ENCODE peak calls at places on chromosomes 4 and X, in nine cellular contexts. P, V, O, B, S, J, U, T and A are unnamed samples.

GRCh38 chr4:26059391-26060154 is 145.6 kb downstream of the SMIM20 start:
- DNase-seq in P (no peak), V (no peak), O (no peak), B (no peak), S (no peak), J (no peak), U (no peak), T (no peak), A (no peak)

GRCh38 chrX:45200741-45201234 is at the start of gene DIPK2B:
- DNase-seq in P (no peak), V (no peak), O (no peak), B (no peak), S (no peak), J (no peak), U (no peak), T (no peak), A (no peak)

GRCh38 chr4:152784490-152785195 is 4.9 kb downstream of the ARFIP1 start:
- DNase-seq in P (no peak), V (peak), O (peak), B (no peak), S (peak), J (no peak), U (no peak), T (no peak), A (no peak)

GRCh38 chr4:184416913-184417734 is 57.2 kb downstream of the IRF2 start:
- DNase-seq in P (peak), V (no peak), O (no peak), B (no peak), S (no peak), J (no peak), U (no peak), T (no peak), A (no peak)

GRCh38 chr4:54933579-54933978 is 191.8 kb downstream of the KDR start:
- DNase-seq in P (no peak), V (no peak), O (no peak), B (no peak), S (no peak), J (no peak), U (no peak), T (no peak), A (no peak)

GRCh38 chrX:19563327-19563726 is 48.0 kb upstream of the MAP3K15 start:
- DNase-seq in P (no peak), V (no peak), O (no peak), B (no peak), S (no peak), J (no peak), U (no peak), T (no peak), A (no peak)

GRCh38 chrX:320126-320783 is 1.7 kb upstream of the GTPBP6 start:
- DNase-seq in P (no peak), V (no peak), O (peak), B (no peak), S (no peak), J (no peak), U (peak), T (peak), A (no peak)

GRCh38 chrX:44903842-44904530 is 31.0 kb downstream of the KDM6A start:
- DNase-seq in P (no peak), V (no peak), O (no peak), B (no peak), S (no peak), J (no peak), U (no peak), T (no peak), A (no peak)

GRCh38 chr4:98603683-98604573 is 54.5 kb downstream of the TSPAN5 start:
- DNase-seq in P (no peak), V (peak), O (peak), B (no peak), S (no peak), J (no peak), U (no peak), T (no peak), A (no peak)

GRCh38 chrX:46502848-46503247 is 42.4 kb downstream of the ZNF674 start:
- DNase-seq in P (no peak), V (no peak), O (no peak), B (no peak), S (no peak), J (no peak), U (no peak), T (no peak), A (no peak)

GRCh38 chr4:8592366-8593267 is at the start of gene CPZ:
- DNase-seq in P (no peak), V (no peak), O (peak), B (peak), S (no peak), J (peak), U (no peak), T (peak), A (no peak)

GRCh38 chrX:9596837-9597236 is 132.0 kb downstream of the TBL1X start:
- DNase-seq in P (no peak), V (no peak), O (no peak), B (no peak), S (no peak), J (no peak), U (no peak), T (no peak), A (no peak)

GRCh38 chrX:39336709-39337294 is 535.5 kb downstream of the MID1IP1 start:
- DNase-seq in P (no peak), V (no peak), O (no peak), B (no peak), S (no peak), J (no peak), U (no peak), T (no peak), A (no peak)

GRCh38 chr4:159946983-159947645 is 844.2 kb downstream of the RAPGEF2 start:
- DNase-seq in P (no peak), V (peak), O (peak), B (no peak), S (no peak), J (no peak), U (no peak), T (peak), A (peak)

GRCh38 chrX:9928083-9928482 is 39.1 kb upstream of the CLDN34 start:
- DNase-seq in P (no peak), V (no peak), O (no peak), B (peak), S (no peak), J (peak), U (no peak), T (peak), A (no peak)

GRCh38 chr4:12679217-12679616 is 804.9 kb downstream of the RAB28 start:
- DNase-seq in P (no peak), V (no peak), O (no peak), B (no peak), S (no peak), J (no peak), U (no peak), T (no peak), A (peak)

GRCh38 chrX:47614618-47615017 is 5.0 kb downstream of the SYN1 start:
- DNase-seq in P (no peak), V (no peak), O (no peak), B (no peak), S (no peak), J (no peak), U (no peak), T (no peak), A (no peak)

GRCh38 chrX:115565888-115566287 is 4.9 kb downstream of the PLS3 start:
- DNase-seq in P (no peak), V (no peak), O (no peak), B (no peak), S (no peak), J (no peak), U (no peak), T (no peak), A (no peak)

GRCh38 chr4:173505924-173506779 is 23.9 kb downstream of the HAND2 start:
- DNase-seq in P (peak), V (peak), O (peak), B (peak), S (no peak), J (peak), U (no peak), T (peak), A (peak)

GRCh38 chr4:125368684-125369083 is 53.9 kb downstream of the FAT4 start:
- DNase-seq in P (no peak), V (peak), O (peak), B (no peak), S (no peak), J (no peak), U (no peak), T (no peak), A (no peak)

GRCh38 chrX:20347486-20347885 is 80.8 kb upstream of the RPS6KA3 start:
- DNase-seq in P (no peak), V (no peak), O (peak), B (no peak), S (no peak), J (no peak), U (no peak), T (no peak), A (no peak)

GRCh38 chr4:2260336-2261109 is 1.4 kb downstream of the MXD4 start:
- DNase-seq in P (no peak), V (no peak), O (peak), B (peak), S (no peak), J (peak), U (peak), T (no peak), A (no peak)

GRCh38 chrX:53089224-53089842 is 4.6 kb upstream of the KANTR start:
- DNase-seq in P (no peak), V (peak), O (peak), B (no peak), S (peak), J (no peak), U (no peak), T (peak), A (peak)

GRCh38 chrX:124347242-124347641 is 879 bp downstream of the SH2D1A start:
- DNase-seq in P (peak), V (no peak), O (no peak), B (no peak), S (no peak), J (no peak), U (no peak), T (no peak), A (no peak)

GRCh38 chr4:739569-739968 is 33.9 kb downstream of the PCGF3 start:
- DNase-seq in P (no peak), V (no peak), O (no peak), B (no peak), S (no peak), J (no peak), U (no peak), T (no peak), A (no peak)

GRCh38 chr4:150176559-150176958 is 98.3 kb downstream of the DCLK2 start:
- DNase-seq in P (no peak), V (peak), O (peak), B (no peak), S (no peak), J (no peak), U (no peak), T (no peak), A (no peak)

GRCh38 chr4:76665139-76665538 is 230.1 kb downstream of the SHROOM3 start:
- DNase-seq in P (no peak), V (peak), O (peak), B (no peak), S (no peak), J (no peak), U (peak), T (no peak), A (no peak)

GRCh38 chr4:128861856-128862518 is 52.5 kb downstream of the JADE1 start:
- DNase-seq in P (no peak), V (no peak), O (no peak), B (no peak), S (no peak), J (no peak), U (no peak), T (no peak), A (no peak)

GRCh38 chrX:4110964-4111363 is 397.5 kb upstream of the PRKX start:
- DNase-seq in P (no peak), V (no peak), O (no peak), B (no peak), S (no peak), J (no peak), U (no peak), T (no peak), A (no peak)

GRCh38 chrX:7286461-7286860 is 138.5 kb upstream of the PUDP start:
- DNase-seq in P (no peak), V (no peak), O (peak), B (no peak), S (no peak), J (no peak), U (no peak), T (no peak), A (no peak)

GRCh38 chr4:1978226-1978625 is 30.5 kb downstream of the NELFA start:
- DNase-seq in P (no peak), V (no peak), O (no peak), B (peak), S (no peak), J (no peak), U (no peak), T (no peak), A (no peak)

GRCh38 chrX:40521868-40522450 is 58.8 kb upstream of the ATP6AP2 start:
- DNase-seq in P (no peak), V (no peak), O (no peak), B (no peak), S (no peak), J (no peak), U (no peak), T (no peak), A (no peak)

GRCh38 chrX:143165778-143166177 is 140.1 kb downstream of the SPANXN4 start:
- DNase-seq in P (no peak), V (no peak), O (no peak), B (no peak), S (no peak), J (no peak), U (no peak), T (no peak), A (no peak)

GRCh38 chr4:138734746-138735145 is 280.8 kb upstream of the NOCT start:
- DNase-seq in P (no peak), V (no peak), O (peak), B (no peak), S (no peak), J (no peak), U (no peak), T (no peak), A (no peak)

GRCh38 chr4:77360451-77360850 is 203.4 kb downstream of the CCNG2 start:
- DNase-seq in P (no peak), V (no peak), O (no peak), B (no peak), S (no peak), J (no peak), U (no peak), T (peak), A (no peak)

GRCh38 chr4:10006604-10007435 is 14.5 kb downstream of the SLC2A9 start:
- DNase-seq in P (no peak), V (no peak), O (no peak), B (no peak), S (no peak), J (no peak), U (peak), T (no peak), A (no peak)

GRCh38 chr4:189084671-189085070 is 856.0 kb upstream of the FRG1 start:
- DNase-seq in P (no peak), V (no peak), O (no peak), B (peak), S (no peak), J (no peak), U (no peak), T (no peak), A (no peak)

GRCh38 chr4:120228086-120228485 is 161.4 kb upstream of the MAD2L1 start:
- DNase-seq in P (no peak), V (no peak), O (no peak), B (no peak), S (no peak), J (no peak), U (no peak), T (no peak), A (no peak)